ENCODE peak calls at places on chromosomes 4 and X, in seven cellular contexts. One of them, this sample, is unnamed.
A peak's percentile ranks its signal among the peaks of the same experiment; 100 is the strongest.

GRCh38 chrX:9885150-9885549 is 82.0 kb upstream of the CLDN34 start:
- DNase-seq in B cell: peak; percentile 50
- DNase-seq in fibroblast of lung: peak; percentile 67
- DNase-seq in cardiac muscle cell: peak; percentile 75
- DNase-seq in GM12878: no peak
- DNase-seq in neural crest cell: peak; percentile 53
- DNase-seq in HFF-Myc: no peak
- DNase-seq in this sample: peak; percentile 77

GRCh38 chr4:67436742-67437141 is 108.6 kb downstream of the CENPC start:
- DNase-seq in neural crest cell: no peak
- DNase-seq in B cell: no peak
- DNase-seq in HFF-Myc: no peak
- DNase-seq in cardiac muscle cell: no peak
- DNase-seq in fibroblast of lung: no peak
- DNase-seq in GM12878: peak; percentile 8
- DNase-seq in this sample: no peak

GRCh38 chr4:52019941-52020657 is at the start of gene LRRC66:
- DNase-seq in cardiac muscle cell: no peak
- DNase-seq in B cell: no peak
- DNase-seq in fibroblast of lung: peak; percentile 12
- DNase-seq in GM12878: no peak
- DNase-seq in neural crest cell: no peak
- DNase-seq in HFF-Myc: no peak
- DNase-seq in this sample: peak; percentile 30

GRCh38 chrX:86002076-86002896 is 45.1 kb downstream of the CHM start:
- DNase-seq in fibroblast of lung: peak; percentile 49
- DNase-seq in B cell: no peak
- DNase-seq in GM12878: no peak
- DNase-seq in HFF-Myc: no peak
- DNase-seq in cardiac muscle cell: peak; percentile 19
- DNase-seq in neural crest cell: no peak
- DNase-seq in this sample: peak; percentile 84

GRCh38 chr4:10095296-10095991 is 21.2 kb downstream of the WDR1 start:
- DNase-seq in neural crest cell: no peak
- DNase-seq in cardiac muscle cell: no peak
- DNase-seq in HFF-Myc: no peak
- DNase-seq in fibroblast of lung: no peak
- DNase-seq in B cell: no peak
- DNase-seq in GM12878: no peak
- DNase-seq in this sample: no peak

GRCh38 chr4:76658231-76659102 is 223.4 kb downstream of the SHROOM3 start:
- DNase-seq in B cell: no peak
- DNase-seq in cardiac muscle cell: no peak
- DNase-seq in GM12878: no peak
- DNase-seq in fibroblast of lung: peak; percentile 64
- DNase-seq in HFF-Myc: peak; percentile 79
- DNase-seq in neural crest cell: no peak
- DNase-seq in this sample: no peak

GRCh38 chr4:86837651-86838050 is 11.5 kb downstream of the SLC10A6 start:
- DNase-seq in cardiac muscle cell: no peak
- DNase-seq in neural crest cell: no peak
- DNase-seq in GM12878: no peak
- DNase-seq in B cell: no peak
- DNase-seq in fibroblast of lung: peak; percentile 54
- DNase-seq in HFF-Myc: no peak
- DNase-seq in this sample: no peak

GRCh38 chr4:66694716-66695115 is 850.6 kb downstream of the CENPC start:
- DNase-seq in fibroblast of lung: no peak
- DNase-seq in HFF-Myc: no peak
- DNase-seq in GM12878: no peak
- DNase-seq in cardiac muscle cell: no peak
- DNase-seq in B cell: no peak
- DNase-seq in neural crest cell: no peak
- DNase-seq in this sample: no peak

GRCh38 chr4:76772498-76773106 is 125.3 kb downstream of the SOWAHB start:
- DNase-seq in GM12878: peak; percentile 28
- DNase-seq in neural crest cell: no peak
- DNase-seq in HFF-Myc: no peak
- DNase-seq in cardiac muscle cell: no peak
- DNase-seq in fibroblast of lung: peak; percentile 76
- DNase-seq in B cell: no peak
- DNase-seq in this sample: no peak

GRCh38 chr4:921830-922331 is 10.2 kb downstream of the GAK start:
- DNase-seq in GM12878: peak; percentile 83
- DNase-seq in neural crest cell: no peak
- DNase-seq in HFF-Myc: no peak
- DNase-seq in fibroblast of lung: no peak
- DNase-seq in B cell: peak; percentile 68
- DNase-seq in cardiac muscle cell: no peak
- DNase-seq in this sample: no peak

GRCh38 chr4:71270901-71271300 is 67.9 kb upstream of the SLC4A4 start:
- DNase-seq in cardiac muscle cell: peak; percentile 55
- DNase-seq in fibroblast of lung: peak; percentile 62
- DNase-seq in B cell: no peak
- DNase-seq in GM12878: no peak
- DNase-seq in HFF-Myc: no peak
- DNase-seq in neural crest cell: peak; percentile 27
- DNase-seq in this sample: peak; percentile 63

GRCh38 chr4:83248486-83248885 is 36.1 kb downstream of the COQ2 start:
- DNase-seq in GM12878: no peak
- DNase-seq in cardiac muscle cell: no peak
- DNase-seq in fibroblast of lung: no peak
- DNase-seq in B cell: no peak
- DNase-seq in neural crest cell: no peak
- DNase-seq in HFF-Myc: no peak
- DNase-seq in this sample: peak; percentile 19

GRCh38 chrX:49209434-49210251 is 9.7 kb upstream of the SYP start:
- DNase-seq in B cell: no peak
- DNase-seq in neural crest cell: no peak
- DNase-seq in cardiac muscle cell: no peak
- DNase-seq in fibroblast of lung: no peak
- DNase-seq in HFF-Myc: no peak
- DNase-seq in GM12878: no peak
- DNase-seq in this sample: no peak

GRCh38 chr4:119693127-119693526 is 64.5 kb upstream of the PDE5A start:
- DNase-seq in B cell: no peak
- DNase-seq in GM12878: no peak
- DNase-seq in fibroblast of lung: peak; percentile 25
- DNase-seq in neural crest cell: no peak
- DNase-seq in HFF-Myc: no peak
- DNase-seq in cardiac muscle cell: no peak
- DNase-seq in this sample: no peak

GRCh38 chr4:96183630-96184029 is 343.7 kb downstream of the PDHA2 start:
- DNase-seq in cardiac muscle cell: no peak
- DNase-seq in GM12878: no peak
- DNase-seq in B cell: no peak
- DNase-seq in fibroblast of lung: no peak
- DNase-seq in neural crest cell: no peak
- DNase-seq in HFF-Myc: no peak
- DNase-seq in this sample: no peak

GRCh38 chrX:18039023-18039422 is 177.9 kb upstream of the RAI2 start:
- DNase-seq in cardiac muscle cell: no peak
- DNase-seq in HFF-Myc: no peak
- DNase-seq in GM12878: no peak
- DNase-seq in B cell: no peak
- DNase-seq in fibroblast of lung: no peak
- DNase-seq in neural crest cell: no peak
- DNase-seq in this sample: no peak

GRCh38 chr4:149784018-149784417 is 31.6 kb downstream of the IQCM start:
- DNase-seq in B cell: no peak
- DNase-seq in HFF-Myc: no peak
- DNase-seq in GM12878: no peak
- DNase-seq in fibroblast of lung: no peak
- DNase-seq in cardiac muscle cell: no peak
- DNase-seq in neural crest cell: no peak
- DNase-seq in this sample: no peak

GRCh38 chr4:6701371-6701770 is 7.7 kb downstream of the S100P start:
- DNase-seq in B cell: no peak
- DNase-seq in HFF-Myc: no peak
- DNase-seq in fibroblast of lung: no peak
- DNase-seq in neural crest cell: no peak
- DNase-seq in GM12878: no peak
- DNase-seq in cardiac muscle cell: no peak
- DNase-seq in this sample: no peak

GRCh38 chrX:120453985-120454384 is 15.1 kb downstream of the LAMP2 start:
- DNase-seq in B cell: no peak
- DNase-seq in HFF-Myc: no peak
- DNase-seq in GM12878: no peak
- DNase-seq in cardiac muscle cell: no peak
- DNase-seq in neural crest cell: no peak
- DNase-seq in fibroblast of lung: no peak
- DNase-seq in this sample: no peak

GRCh38 chr4:10831727-10832408 is 147.3 kb upstream of the CLNK start:
- DNase-seq in GM12878: no peak
- DNase-seq in neural crest cell: no peak
- DNase-seq in cardiac muscle cell: no peak
- DNase-seq in HFF-Myc: no peak
- DNase-seq in fibroblast of lung: no peak
- DNase-seq in B cell: no peak
- DNase-seq in this sample: no peak

GRCh38 chr4:14130551-14130950 is 503.0 kb upstream of the BOD1L1 start:
- DNase-seq in B cell: no peak
- DNase-seq in fibroblast of lung: no peak
- DNase-seq in HFF-Myc: no peak
- DNase-seq in neural crest cell: no peak
- DNase-seq in GM12878: no peak
- DNase-seq in cardiac muscle cell: no peak
- DNase-seq in this sample: no peak

GRCh38 chr4:75916091-75916661 is 13.9 kb upstream of the PPEF2 start:
- DNase-seq in HFF-Myc: peak; percentile 33
- DNase-seq in GM12878: no peak
- DNase-seq in cardiac muscle cell: peak; percentile 51
- DNase-seq in fibroblast of lung: peak; percentile 89
- DNase-seq in neural crest cell: peak; percentile 40
- DNase-seq in B cell: no peak
- DNase-seq in this sample: peak; percentile 32

GRCh38 chr4:113293043-113293560 is 243.6 kb downstream of the ANK2 start:
- DNase-seq in cardiac muscle cell: no peak
- DNase-seq in neural crest cell: no peak
- DNase-seq in fibroblast of lung: peak; percentile 86
- DNase-seq in GM12878: no peak
- DNase-seq in HFF-Myc: no peak
- DNase-seq in B cell: no peak
- DNase-seq in this sample: no peak

GRCh38 chr4:113292371-113293042 is 243.1 kb downstream of the ANK2 start:
- DNase-seq in GM12878: no peak
- DNase-seq in fibroblast of lung: peak; percentile 85
- DNase-seq in cardiac muscle cell: peak; percentile 8
- DNase-seq in neural crest cell: peak; percentile 25
- DNase-seq in HFF-Myc: no peak
- DNase-seq in B cell: no peak
- DNase-seq in this sample: no peak

GRCh38 chr4:113293673-113294072 is 244.2 kb downstream of the ANK2 start:
- DNase-seq in B cell: no peak
- DNase-seq in fibroblast of lung: no peak
- DNase-seq in HFF-Myc: no peak
- DNase-seq in GM12878: no peak
- DNase-seq in neural crest cell: no peak
- DNase-seq in cardiac muscle cell: no peak
- DNase-seq in this sample: no peak

GRCh38 chr4:113290666-113291065 is 241.2 kb downstream of the ANK2 start:
- DNase-seq in cardiac muscle cell: no peak
- DNase-seq in fibroblast of lung: no peak
- DNase-seq in GM12878: no peak
- DNase-seq in HFF-Myc: no peak
- DNase-seq in B cell: no peak
- DNase-seq in neural crest cell: no peak
- DNase-seq in this sample: no peak

DNA sequence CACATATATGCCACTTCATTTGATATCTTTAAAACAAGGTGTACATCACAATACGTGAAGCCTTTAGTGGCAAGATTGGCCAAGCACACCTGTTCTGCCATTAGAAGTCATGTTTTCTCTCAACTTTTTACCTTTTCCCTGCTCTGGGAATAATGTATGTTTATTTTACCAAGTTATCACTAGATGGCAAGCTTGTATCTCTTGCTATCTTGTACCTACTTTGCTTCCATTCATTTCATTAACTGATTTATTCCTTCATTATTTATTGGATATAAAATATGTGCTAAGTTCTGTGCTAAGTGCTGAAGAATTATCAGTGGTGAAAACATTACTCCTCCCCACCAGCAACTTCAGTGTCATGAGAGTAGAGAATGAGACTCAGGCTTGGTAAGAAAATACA is 245.5 kb downstream of the ANK2 start:
- DNase-seq in B cell: no peak
- DNase-seq in GM12878: no peak
- DNase-seq in neural crest cell: no peak
- DNase-seq in cardiac muscle cell: no peak
- DNase-seq in fibroblast of lung: no peak
- DNase-seq in HFF-Myc: no peak
- DNase-seq in this sample: no peak
- TF ChIP-seq CTCF in B cell: no peak
- TF ChIP-seq CTCF in GM12878: no peak
- TF ChIP-seq CTCF in neural crest cell: no peak
- TF ChIP-seq CTCF in cardiac muscle cell: no peak
- TF ChIP-seq CTCF in fibroblast of lung: no peak
- TF ChIP-seq CTCF in HFF-Myc: no peak
- TF ChIP-seq CTCF in this sample: no peak

GRCh38 chr4:147094228-147094627 is 148.6 kb upstream of the TTC29 start:
- DNase-seq in B cell: no peak
- DNase-seq in HFF-Myc: no peak
- DNase-seq in GM12878: no peak
- DNase-seq in cardiac muscle cell: peak; percentile 10
- DNase-seq in fibroblast of lung: no peak
- DNase-seq in neural crest cell: no peak
- DNase-seq in this sample: peak; percentile 2
- TF ChIP-seq CTCF in B cell: no peak
- TF ChIP-seq CTCF in HFF-Myc: peak; percentile 36
- TF ChIP-seq CTCF in GM12878: no peak
- TF ChIP-seq CTCF in cardiac muscle cell: no peak
- TF ChIP-seq CTCF in fibroblast of lung: peak; percentile 26
- TF ChIP-seq CTCF in neural crest cell: peak; percentile 45
- TF ChIP-seq CTCF in this sample: no peak

GRCh38 chrX:3962511-3963350 is 249.3 kb upstream of the PRKX start:
- DNase-seq in GM12878: no peak
- DNase-seq in fibroblast of lung: peak; percentile 9
- DNase-seq in neural crest cell: peak; percentile 51
- DNase-seq in B cell: no peak
- DNase-seq in cardiac muscle cell: peak; percentile 45
- DNase-seq in HFF-Myc: no peak
- DNase-seq in this sample: peak; percentile 65
- TF ChIP-seq CTCF in GM12878: peak; percentile 57
- TF ChIP-seq CTCF in fibroblast of lung: peak; percentile 48
- TF ChIP-seq CTCF in neural crest cell: peak; percentile 82
- TF ChIP-seq CTCF in B cell: peak; percentile 37
- TF ChIP-seq CTCF in cardiac muscle cell: peak; percentile 49
- TF ChIP-seq CTCF in HFF-Myc: peak; percentile 28
- TF ChIP-seq CTCF in this sample: peak; percentile 37

DNA sequence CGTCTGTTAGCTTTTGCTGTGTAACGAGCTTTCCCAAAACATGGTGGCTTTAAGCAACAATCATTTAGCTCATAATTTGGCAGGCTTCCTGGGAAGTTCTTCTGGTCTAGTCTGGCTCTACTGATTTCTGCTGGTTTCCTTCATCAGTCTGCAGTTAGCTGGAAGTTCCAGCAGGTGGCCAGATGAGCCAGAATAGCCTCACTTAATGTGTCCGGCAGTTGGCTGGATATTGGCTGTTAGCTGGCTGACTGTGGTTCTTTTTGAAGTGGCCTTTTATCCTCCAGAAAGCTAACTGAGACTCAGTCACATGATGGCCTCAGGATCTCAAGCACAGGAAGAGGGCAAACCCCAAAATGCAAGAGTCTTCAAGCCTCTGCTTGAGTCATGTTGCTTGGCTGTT is 34.9 kb downstream of the FTHL17 start:
- DNase-seq in HFF-Myc: peak; percentile 29
- DNase-seq in GM12878: no peak
- DNase-seq in neural crest cell: peak; percentile 33
- DNase-seq in fibroblast of lung: peak; percentile 47
- DNase-seq in B cell: peak; percentile 40
- DNase-seq in cardiac muscle cell: peak; percentile 64
- DNase-seq in this sample: peak; percentile 45
- TF ChIP-seq CTCF in HFF-Myc: peak; percentile 61
- TF ChIP-seq CTCF in GM12878: peak; percentile 79
- TF ChIP-seq CTCF in neural crest cell: peak; percentile 68
- TF ChIP-seq CTCF in fibroblast of lung: peak; percentile 74
- TF ChIP-seq CTCF in B cell: peak; percentile 63
- TF ChIP-seq CTCF in cardiac muscle cell: peak; percentile 61
- TF ChIP-seq CTCF in this sample: peak; percentile 39

This sample was measured in Calu3.